ENCODE peak calls at places on chromosomes 3 and 15, in five cellular contexts. B is Caco-2, N is neuronal stem cell, P is small intestine, T is astrocyte. C is an unnamed sample. For H3K27me3, the result is how much of the 10 kb centered on the place peaks cover.

GRCh38 chr15:37038036-37038715 is 62.2 kb downstream of the MEIS2 start:
- DNase-seq in B (no peak), N (no peak), P (no peak), T (no peak), C (no peak)

GRCh38 chr15:79358069-79358468 is 47.2 kb downstream of the TMED3 start:
- DNase-seq in B (no peak), N (no peak), P (no peak), T (no peak), C (no peak)

GRCh38 chr3:134366221-134366927 is 7.9 kb downstream of the AMOTL2 start:
- DNase-seq in B (no peak), N (no peak), P (no peak), T (no peak), C (no peak)

GRCh38 chr3:64454768-64455167 is 229.5 kb upstream of the PRICKLE2 start:
- DNase-seq in B (no peak), N (no peak), P (no peak), T (no peak), C (no peak)

GRCh38 chr3:50502225-50502583 is 1.2 kb downstream of the CACNA2D2 start:
- DNase-seq in B (no peak), N (no peak), P (no peak), T (no peak), C (no peak)

GRCh38 chr15:77034620-77035467 is 36.1 kb downstream of the TSPAN3 start:
- DNase-seq in B (no peak), N (no peak), P (no peak), T (no peak), C (no peak)

GRCh38 chr3:197132916-197133530 is 103.4 kb upstream of the MELTF start:
- DNase-seq in B (no peak), N (no peak), P (no peak), T (peak), C (no peak)

GRCh38 chr3:38620236-38620635 is 29.3 kb downstream of the SCN5A start:
- DNase-seq in B (no peak), N (no peak), P (no peak), T (no peak), C (no peak)

GRCh38 chr3:161449784-161450183 is 46.8 kb upstream of the OTOL1 start:
- DNase-seq in B (no peak), N (no peak), P (no peak), T (no peak), C (no peak)

GRCh38 chr15:39074341-39074740 is 506.5 kb upstream of the THBS1 start:
- DNase-seq in B (no peak), N (no peak), P (no peak), T (no peak), C (no peak)

GRCh38 chr3:134473868-134474546 is 11.8 kb downstream of the ANAPC13 start:
- DNase-seq in B (peak), N (peak), P (peak), T (peak), C (peak)

GRCh38 chr3:70065666-70066253 is 66.2 kb downstream of the SAMMSON start:
- DNase-seq in B (no peak), N (no peak), P (no peak), T (no peak), C (no peak)

GRCh38 chr3:160403028-160403545 is 3.6 kb downstream of the SMC4 start:
- DNase-seq in B (no peak), N (no peak), P (peak), T (no peak), C (no peak)

GRCh38 chr15:63015618-63016017 is 26.9 kb upstream of the TPM1 start:
- DNase-seq in B (no peak), N (no peak), P (peak), T (peak), C (no peak)

GRCh38 chr3:49883992-49884391 is 14.3 kb upstream of the CAMKV start:
- DNase-seq in B (no peak), N (no peak), P (no peak), T (no peak), C (no peak)

GRCh38 chr3:89612027-89612426 is 504.6 kb downstream of the EPHA3 start:
- DNase-seq in B (no peak), N (no peak), P (no peak), T (no peak), C (no peak)

GRCh38 chr3:131083190-131083863 is 56.6 kb downstream of the NEK11 start:
- DNase-seq in B (no peak), N (no peak), P (no peak), T (no peak), C (no peak)

GRCh38 chr3:144770813-144771400 is 799.3 kb downstream of the DIPK2A start:
- DNase-seq in B (peak), N (peak), P (no peak), T (peak), C (no peak)

GRCh38 chr3:40602778-40603385 is 78.1 kb downstream of the ZNF621 start:
- DNase-seq in B (no peak), N (no peak), P (no peak), T (peak), C (no peak)

GRCh38 chr15:92164327-92165000 is 229.2 kb upstream of the ST8SIA2 start:
- DNase-seq in B (peak), N (peak), P (peak), T (peak), C (no peak)

GRCh38 chr3:189714991-189715961 is 84.1 kb downstream of the TP63 start:
- DNase-seq in B (no peak), N (no peak), P (no peak), T (peak), C (no peak)

GRCh38 chr3:99131876-99132275 is 230.4 kb upstream of the DCBLD2 start:
- DNase-seq in B (no peak), N (no peak), P (no peak), T (peak), C (no peak)

GRCh38 chr15:28919201-28919627 is 33.4 kb downstream of the APBA2 start:
- DNase-seq in B (no peak), N (no peak), P (no peak), T (no peak), C (no peak)

GRCh38 chr3:127002195-127003174 is 19.6 kb downstream of the PLXNA1 start:
- DNase-seq in B (peak), N (peak), P (no peak), T (peak), C (no peak)

GRCh38 chr15:37931868-37932267 is 2.6 kb upstream of the TMCO5A start:
- DNase-seq in B (no peak), N (no peak), P (no peak), T (peak), C (no peak)

GRCh38 chr3:32137870-32138269 is 31.4 kb downstream of the GPD1L start:
- DNase-seq in B (peak), N (no peak), P (no peak), T (no peak), C (no peak)

GRCh38 chr3:158801200-158801599 is 654 bp upstream of the MFSD1 start:
- DNase-seq in B (peak), N (peak), P (peak), T (no peak), C (no peak)

GRCh38 chr3:158804441-158804840 is 2.6 kb downstream of the MFSD1 start:
- DNase-seq in B (no peak), N (no peak), P (no peak), T (no peak), C (no peak)

GRCh38 chr3:158802399-158803023 is 657 bp downstream of the MFSD1 start:
- DNase-seq in B (no peak), N (no peak), P (no peak), T (no peak), C (no peak)

GRCh38 chr3:158801696-158802398 is at the start of gene MFSD1:
- DNase-seq in B (peak), N (peak), P (peak), T (peak), C (peak)
- H3K27me3 ChIP-seq in B (under half), N (under half), P (under half), T (under half), C (under half)

DNA sequence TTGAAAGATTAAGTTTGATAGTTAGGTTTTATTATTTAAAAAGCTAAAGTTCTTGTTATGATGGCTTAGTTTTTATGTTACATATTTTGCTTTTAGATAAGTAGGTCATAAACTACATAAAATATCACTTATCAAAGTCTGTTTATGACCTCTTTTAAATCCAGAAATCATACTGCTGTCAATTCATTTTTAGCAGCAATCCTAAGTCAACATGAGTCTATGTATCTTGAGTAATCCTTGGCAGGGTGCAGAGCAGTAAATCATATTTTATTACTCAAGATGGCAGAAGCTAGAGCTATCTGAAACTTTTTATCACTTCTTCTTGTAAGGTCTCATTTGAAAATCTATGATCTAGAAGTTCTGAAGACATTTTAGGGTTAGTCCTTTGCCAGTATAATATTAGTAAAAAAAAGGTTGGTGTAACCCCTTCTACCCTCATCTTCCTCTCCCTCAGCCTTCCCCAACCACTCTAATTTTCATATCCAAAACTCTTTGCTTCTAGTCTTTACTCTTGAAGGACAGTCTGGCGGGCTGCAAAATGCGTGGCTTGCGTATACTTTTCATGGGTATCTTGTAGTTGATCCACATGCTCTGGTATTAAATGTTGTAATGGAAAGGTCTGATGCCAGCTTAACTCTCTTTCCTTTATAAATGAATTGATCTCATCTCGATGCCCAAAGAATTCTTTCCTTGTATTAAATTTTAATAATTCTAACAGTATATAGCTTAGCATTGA is 134.0 kb upstream of the THRB start:
- DNase-seq in B (peak), N (no peak), P (peak), T (no peak), C (no peak)
- H3K27me3 ChIP-seq in B (under half), N (under half), P (under half), T (under half), C (under half)

GRCh38 chr3:158103131-158103955 is 2.9 kb downstream of the SHOX2 start:
- DNase-seq in B (no peak), N (no peak), P (peak), T (no peak), C (no peak)

GRCh38 chr3:158102219-158102612 is 4.0 kb downstream of the SHOX2 start:
- DNase-seq in B (no peak), N (no peak), P (no peak), T (no peak), C (no peak)

GRCh38 chr3:158103956-158104338 is 2.3 kb downstream of the SHOX2 start:
- DNase-seq in B (no peak), N (no peak), P (no peak), T (no peak), C (no peak)

GRCh38 chr3:158101330-158102218 is 4.6 kb downstream of the SHOX2 start:
- DNase-seq in B (no peak), N (no peak), P (no peak), T (no peak), C (no peak)

DNA sequence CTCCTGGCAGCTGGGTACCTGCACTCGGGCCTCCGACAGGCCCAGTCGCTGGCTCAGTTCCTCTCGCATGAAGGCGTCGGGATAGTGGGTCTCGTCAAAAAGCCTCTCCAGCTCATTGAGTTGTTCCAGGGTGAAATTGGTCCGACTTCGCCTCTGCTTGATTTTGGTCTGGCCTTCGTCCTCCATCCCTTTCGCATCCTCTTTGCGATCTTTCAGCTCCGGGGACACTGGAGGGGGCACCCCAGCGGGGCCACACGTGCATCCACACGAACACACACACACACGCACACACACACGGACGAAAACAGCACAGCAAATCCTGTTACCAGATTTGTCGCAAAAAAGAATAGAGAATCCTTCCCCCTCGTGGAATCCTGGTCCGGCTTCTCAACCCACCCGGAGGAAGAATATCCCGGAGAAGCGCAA is 3.5 kb downstream of the SHOX2 start:
- DNase-seq in B (no peak), N (no peak), P (no peak), T (no peak), C (no peak)
- H3K27me3 ChIP-seq in B (under half), N (half or more), P (under half), T (half or more), C (half or more)

GRCh38 chr3:128452120-128452519 is 14.6 kb downstream of the DNAJB8 start:
- DNase-seq in B (no peak), N (no peak), P (no peak), T (no peak), C (no peak)
- H3K27me3 ChIP-seq in B (under half), N (half or more), P (under half), T (under half), C (under half)

GRCh38 chr15:101327147-101327740 is 32.2 kb upstream of the SNRPA1 start:
- DNase-seq in B (no peak), N (no peak), P (no peak), T (no peak), C (no peak)

GRCh38 chr15:101326026-101326315 is 30.9 kb upstream of the SNRPA1 start:
- DNase-seq in B (no peak), N (no peak), P (no peak), T (no peak), C (no peak)

GRCh38 chr15:101325263-101326025 is 30.4 kb upstream of the SNRPA1 start:
- DNase-seq in B (no peak), N (no peak), P (no peak), T (no peak), C (no peak)

GRCh38 chr15:101328001-101328400 is 33.0 kb upstream of the SNRPA1 start:
- DNase-seq in B (no peak), N (no peak), P (no peak), T (no peak), C (no peak)

GRCh38 chr15:101326462-101327146 is 31.6 kb upstream of the SNRPA1 start:
- DNase-seq in B (no peak), N (no peak), P (no peak), T (no peak), C (no peak)
- H3K27me3 ChIP-seq in B (under half), N (under half), P (under half), T (under half), C (under half)

GRCh38 chr3:12421132-12421531 is 63.1 kb upstream of the TSEN2 start:
- DNase-seq in B (no peak), N (no peak), P (peak), T (no peak), C (no peak)

GRCh38 chr3:12423918-12424634 is 60.2 kb upstream of the TSEN2 start:
- DNase-seq in B (no peak), N (no peak), P (no peak), T (peak), C (no peak)

GRCh38 chr3:12423131-12423530 is 61.1 kb upstream of the TSEN2 start:
- DNase-seq in B (no peak), N (no peak), P (no peak), T (no peak), C (no peak)

GRCh38 chr3:12416731-12417130 is 67.5 kb upstream of the TSEN2 start:
- DNase-seq in B (no peak), N (no peak), P (no peak), T (no peak), C (no peak)

GRCh38 chr3:12420393-12420792 is 63.9 kb upstream of the TSEN2 start:
- DNase-seq in B (no peak), N (no peak), P (no peak), T (no peak), C (no peak)
- H3K27me3 ChIP-seq in B (under half), N (under half), P (under half), T (under half), C (under half)